ENCODE peak calls at places on chromosomes 13 and 19, in eight cellular contexts. U is pancreas, S is suprapubic skin, E is upper lobe of left lung, X is right cardiac atrium, O is body of pancreas, V is ovary, L is neural progenitor cell. W is an unnamed sample.

GRCh38 chr13:19071161-19071936 is 110.3 kb downstream of the TUBA3C start:
- DNase-seq in U (no peak), S (no peak), E (no peak), X (no peak), O (no peak), V (no peak), L (no peak), W (no peak)

GRCh38 chr13:80047406-80047805 is 293.5 kb downstream of the SPRY2 start:
- DNase-seq in U (no peak), S (no peak), E (no peak), X (no peak), O (peak; percentile 8), V (no peak), L (no peak), W (peak; percentile 82)

GRCh38 chr13:50712882-50713281 is 130.6 kb downstream of the DLEU7 start:
- DNase-seq in U (no peak), S (no peak), E (no peak), X (no peak), O (no peak), V (no peak), L (no peak), W (no peak)

GRCh38 chr13:33275916-33276315 is 9.6 kb downstream of the STARD13 start:
- DNase-seq in U (no peak), S (no peak), E (no peak), X (no peak), O (no peak), V (no peak), L (no peak), W (no peak)

GRCh38 chr19:35509018-35509652 is 4.3 kb downstream of the DMKN start:
- DNase-seq in U (peak; percentile 91), S (no peak), E (no peak), X (no peak), O (peak; percentile 88), V (peak; percentile 67), L (peak; percentile 62), W (peak; percentile 63)

GRCh38 chr13:41496420-41497234 is 39.3 kb downstream of the RGCC start:
- DNase-seq in U (no peak), S (no peak), E (no peak), X (no peak), O (no peak), V (no peak), L (no peak), W (no peak)

GRCh38 chr19:16527971-16528521 is 14.2 kb downstream of the CHERP start:
- DNase-seq in U (no peak), S (no peak), E (peak; percentile 64), X (no peak), O (peak; percentile 46), V (no peak), L (peak; percentile 36), W (peak; percentile 20)

GRCh38 chr13:79281335-79281734 is 124.7 kb downstream of the RBM26 start:
- DNase-seq in U (no peak), S (no peak), E (no peak), X (no peak), O (no peak), V (no peak), L (peak; percentile 87), W (no peak)

GRCh38 chr13:75645141-75645540 is 9.0 kb downstream of the LMO7 start:
- DNase-seq in U (no peak), S (no peak), E (no peak), X (no peak), O (no peak), V (no peak), L (no peak), W (no peak)

GRCh38 chr19:33815410-33816340 is 19.0 kb downstream of the KCTD15 start:
- DNase-seq in U (peak; percentile 12), S (peak; percentile 70), E (no peak), X (no peak), O (no peak), V (no peak), L (no peak), W (peak; percentile 59)

GRCh38 chr19:33821871-33822270 is 25.2 kb downstream of the KCTD15 start:
- DNase-seq in U (no peak), S (no peak), E (no peak), X (no peak), O (no peak), V (no peak), L (no peak), W (no peak)

GRCh38 chr19:33818426-33818825 is 21.8 kb downstream of the KCTD15 start:
- DNase-seq in U (no peak), S (peak; percentile 71), E (no peak), X (no peak), O (no peak), V (no peak), L (no peak), W (no peak)

GRCh38 chr19:33819875-33820781 is 23.5 kb downstream of the KCTD15 start:
- DNase-seq in U (peak; percentile 85), S (peak; percentile 92), E (peak; percentile 95), X (peak; percentile 94), O (peak; percentile 76), V (peak; percentile 61), L (peak; percentile 80), W (peak; percentile 63)

DNA sequence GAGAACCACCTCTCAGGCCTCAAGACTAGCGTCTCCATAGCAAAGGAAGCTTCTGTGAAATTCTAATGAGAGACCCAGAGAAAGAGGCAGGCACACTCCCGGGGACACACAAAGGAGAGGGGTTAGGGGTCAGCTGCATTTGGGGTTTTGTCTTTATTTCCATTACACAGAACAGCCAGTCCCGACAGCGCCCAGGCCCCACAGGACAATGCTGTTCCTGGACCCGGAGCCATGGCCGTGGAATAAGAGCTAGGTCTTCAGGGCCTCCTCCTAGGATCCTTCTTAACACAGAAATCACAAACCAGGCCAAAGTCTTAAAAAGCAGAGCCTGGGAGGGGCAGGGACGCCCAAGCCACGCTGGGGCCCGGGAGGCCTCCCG is 22.8 kb downstream of the KCTD15 start:
- DNase-seq in U (no peak), S (peak; percentile 66), E (no peak), X (no peak), O (no peak), V (no peak), L (peak; percentile 69), W (no peak)
- H3K4me3 ChIP-seq in U (peak overlapping the region; percentile 20), S (peak overlapping the region; percentile 41), E (peak overlapping the region; percentile 35), X (peak overlapping the region; percentile 44), O (no peak overlapping the region), V (peak overlapping the region; percentile 34), L (peak overlapping the region; percentile 44), W (peak overlapping the region; percentile 6)

GRCh38 chr13:97245011-97245410 is 22.9 kb downstream of the MBNL2 start:
- DNase-seq in U (no peak), S (no peak), E (no peak), X (no peak), O (no peak), V (no peak), L (no peak), W (no peak)
- H3K4me1 ChIP-seq in U (peaks cover 49% of the 10 kb centered on the region), S (peaks cover 81% of the 10 kb centered on the region), E (peaks cover 71% of the 10 kb centered on the region), X (peaks cover 21% of the 10 kb centered on the region), O (peaks cover 95% of the 10 kb centered on the region), V (peaks cover 18% of the 10 kb centered on the region), L (peaks cover 2% of the 10 kb centered on the region), W (peaks cover 13% of the 10 kb centered on the region)

GRCh38 chr19:21907516-21907915 is 71.5 kb upstream of the ZNF43 start:
- DNase-seq in U (no peak), S (no peak), E (no peak), X (no peak), O (no peak), V (no peak), L (no peak), W (no peak)

GRCh38 chr19:21900401-21900800 is 64.4 kb upstream of the ZNF43 start:
- DNase-seq in U (no peak), S (no peak), E (no peak), X (no peak), O (no peak), V (no peak), L (no peak), W (no peak)

GRCh38 chr19:21908066-21908465 is 72.1 kb upstream of the ZNF43 start:
- DNase-seq in U (no peak), S (no peak), E (no peak), X (no peak), O (no peak), V (no peak), L (no peak), W (no peak)

GRCh38 chr19:21901861-21902260 is 65.9 kb upstream of the ZNF43 start:
- DNase-seq in U (no peak), S (no peak), E (no peak), X (no peak), O (no peak), V (no peak), L (no peak), W (no peak)

GRCh38 chr19:21902596-21902995 is 66.6 kb upstream of the ZNF43 start:
- DNase-seq in U (no peak), S (no peak), E (no peak), X (no peak), O (no peak), V (no peak), L (no peak), W (no peak)
- H3K9me3 ChIP-seq in U (no peaks in the 10 kb centered on the region), S (peaks cover 12% of the 10 kb centered on the region), E (no peaks in the 10 kb centered on the region), X (peaks cover 2% of the 10 kb centered on the region), O (no peaks in the 10 kb centered on the region), V (no peaks in the 10 kb centered on the region), L (no peaks in the 10 kb centered on the region), W (no peaks in the 10 kb centered on the region)

GRCh38 chr13:77861716-77862115 is 56.9 kb downstream of the EDNRB start:
- DNase-seq in U (no peak), S (no peak), E (no peak), X (no peak), O (no peak), V (no peak), L (no peak), W (no peak)

GRCh38 chr13:77859450-77859849 is 59.2 kb downstream of the EDNRB start:
- DNase-seq in U (no peak), S (no peak), E (no peak), X (no peak), O (no peak), V (peak; percentile 58), L (no peak), W (peak; percentile 92)

GRCh38 chr13:77863037-77863630 is 55.5 kb downstream of the EDNRB start:
- DNase-seq in U (no peak), S (no peak), E (no peak), X (no peak), O (no peak), V (no peak), L (no peak), W (no peak)

GRCh38 chr13:77857810-77858209 is 60.8 kb downstream of the EDNRB start:
- DNase-seq in U (no peak), S (no peak), E (no peak), X (no peak), O (no peak), V (no peak), L (no peak), W (no peak)

DNA sequence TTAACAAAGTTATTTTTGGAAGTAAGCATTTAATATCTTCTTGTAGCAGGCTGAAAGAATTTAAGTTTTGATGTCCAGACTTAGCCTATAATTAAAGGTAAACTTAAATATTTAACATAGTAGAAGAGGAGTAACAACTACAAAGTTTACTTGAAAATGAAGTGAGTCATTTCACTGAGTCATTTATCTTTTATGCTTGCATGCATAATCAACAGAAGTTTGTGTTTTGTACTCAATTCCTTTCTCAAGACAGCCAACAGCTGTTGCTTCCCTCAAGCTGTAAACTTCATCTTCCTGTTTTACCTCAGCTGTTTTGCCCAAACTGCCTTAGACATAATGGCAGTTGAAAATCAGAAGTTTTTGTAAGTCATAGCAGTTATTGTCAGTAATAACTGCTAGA is 58.0 kb downstream of the EDNRB start:
- DNase-seq in U (no peak), S (no peak), E (no peak), X (no peak), O (no peak), V (no peak), L (no peak), W (no peak)
- H3K4me3 ChIP-seq in U (no peak overlapping the region), S (no peak overlapping the region), E (no peak overlapping the region), X (no peak overlapping the region), O (no peak overlapping the region), V (no peak overlapping the region), L (no peak overlapping the region), W (no peak overlapping the region)

GRCh38 chr19:42443944-42444398 is 1.2 kb upstream of the CXCL17 start:
- DNase-seq in U (no peak), S (no peak), E (no peak), X (no peak), O (peak; percentile 63), V (no peak), L (no peak), W (no peak)
- H3K4me1 ChIP-seq in U (peaks cover 19% of the 10 kb centered on the region), S (peaks cover 20% of the 10 kb centered on the region), E (peaks cover 6% of the 10 kb centered on the region), X (no peaks in the 10 kb centered on the region), O (peaks cover 46% of the 10 kb centered on the region), V (no peaks in the 10 kb centered on the region), L (peaks cover 7% of the 10 kb centered on the region), W (peaks cover 2% of the 10 kb centered on the region)